ENCODE peak calls at places on chromosomes 11 and 22, in ten cellular contexts. J is HEK293T; I is T-cell; W is NCI-H345; Q is HTR-8/SVneo; L is stimulated activated CD4-positive, alpha-beta T cell treated with anti-CD3 and anti-CD28 coated beads, Interleukin-1b, Interleukin-23, amount 100 ng/mL, for 4 hours; K is dorsolateral prefrontal cortex; G is NCI-H774; F is GM19239; U is mucosa of gallbladder. B is an unnamed sample.

GRCh38 chr11:78277314-78277994 is 88.7 kb downstream of the USP35 start:
- DNase-seq in J (no peak), I (no peak), U (peak), K (no peak), L (no peak), G (no peak), W (no peak), Q (no peak), F (no peak), B (no peak)

GRCh38 chr11:797300-798092 is 585 bp downstream of the SLC25A22 start:
- DNase-seq in L (peak), G (peak), Q (no peak), U (peak), J (peak), K (peak), W (peak), F (peak), I (peak), B (peak)

GRCh38 chr11:79179087-79179486 is 261.7 kb downstream of the TENM4 start:
- DNase-seq in J (no peak), I (no peak), K (no peak), U (no peak), G (no peak), W (no peak), L (no peak), F (no peak), Q (no peak), B (no peak)

GRCh38 chr11:93051181-93051580 is 81.7 kb downstream of the MTNR1B start:
- DNase-seq in L (no peak), J (no peak), U (no peak), G (no peak), I (no peak), K (no peak), F (no peak), W (no peak), Q (no peak), B (no peak)

GRCh38 chr11:116871248-116871647 is 33.8 kb upstream of the APOA1 start:
- DNase-seq in J (no peak), W (no peak), F (no peak), I (no peak), U (no peak), G (no peak), K (no peak), L (no peak), Q (no peak), B (no peak)

GRCh38 chr22:19763141-19764049 is 2.8 kb downstream of the TBX1 start:
- DNase-seq in Q (no peak), J (no peak), W (no peak), L (no peak), K (no peak), F (no peak), I (no peak), U (no peak), G (no peak), B (no peak)

GRCh38 chr11:8832571-8833260 is 78.3 kb upstream of the AKIP1 start:
- DNase-seq in F (peak), G (no peak), Q (no peak), U (no peak), I (no peak), J (no peak), L (no peak), W (peak), K (no peak), B (no peak)

GRCh38 chr11:9726313-9727022 is 62.6 kb downstream of the SWAP70 start:
- DNase-seq in J (no peak), L (no peak), K (no peak), I (no peak), U (no peak), F (no peak), Q (no peak), G (peak), W (no peak), B (no peak)

GRCh38 chr22:22030493-22031182 is 48.1 kb upstream of the TOP3B start:
- DNase-seq in K (no peak), F (no peak), U (no peak), W (no peak), L (no peak), G (no peak), I (no peak), J (peak), Q (no peak), B (no peak)

GRCh38 chr11:12382451-12382850 is 5.1 kb downstream of the PARVA start:
- DNase-seq in Q (no peak), K (no peak), J (no peak), G (no peak), I (no peak), W (no peak), U (no peak), L (no peak), F (no peak), B (no peak)

GRCh38 chr11:119206512-119207299 is 567 bp downstream of the CBL start:
- DNase-seq in J (no peak), F (peak), G (no peak), K (peak), W (peak), U (peak), Q (no peak), L (peak), I (peak), B (peak)

GRCh38 chr11:59079089-59079488 is 7.0 kb upstream of the GLYATL1B start:
- DNase-seq in G (no peak), I (no peak), Q (no peak), U (no peak), W (no peak), L (no peak), F (no peak), K (no peak), J (no peak), B (no peak)

GRCh38 chr11:1153951-1154487 is 3.7 kb upstream of the MUC5AC start:
- DNase-seq in L (no peak), I (no peak), J (no peak), G (no peak), K (peak), U (peak), W (no peak), F (no peak), Q (peak), B (peak)

GRCh38 chr11:9057032-9057431 is 34.4 kb downstream of the SCUBE2 start:
- DNase-seq in L (no peak), Q (no peak), W (no peak), I (no peak), K (no peak), U (no peak), G (peak), J (no peak), F (no peak), B (no peak)

GRCh38 chr11:80362578-80362977 is 921.7 kb upstream of the TENM4 start:
- DNase-seq in Q (no peak), K (no peak), G (no peak), W (no peak), F (no peak), L (no peak), I (no peak), J (no peak), U (no peak), B (no peak)

GRCh38 chr11:56845121-56845732 is 96.7 kb upstream of the OR9G4 start:
- DNase-seq in J (no peak), U (no peak), I (no peak), F (no peak), G (no peak), W (no peak), K (no peak), L (no peak), Q (no peak), B (no peak)

GRCh38 chr11:28757725-28758515 is 649.7 kb downstream of the METTL15 start:
- DNase-seq in F (no peak), I (no peak), G (no peak), Q (peak), U (no peak), K (no peak), J (no peak), W (no peak), L (no peak), B (no peak)

GRCh38 chr22:19431641-19432091 is at the start of gene HIRA:
- DNase-seq in W (peak), L (peak), K (peak), Q (peak), U (peak), G (peak), J (peak), I (peak), F (peak), B (peak)

GRCh38 chr11:40388097-40388818 is 1071.2 kb downstream of the LRRC4C start:
- DNase-seq in U (no peak), W (no peak), J (no peak), G (no peak), I (no peak), K (no peak), F (no peak), L (no peak), Q (peak), B (no peak)

GRCh38 chr11:10450451-10451398 is 4.3 kb upstream of the AMPD3 start:
- DNase-seq in J (no peak), G (peak), Q (no peak), F (peak), K (no peak), W (peak), L (peak), U (peak), I (peak), B (peak)

GRCh38 chr11:75264356-75264755 is 23.8 kb downstream of the TPBGL start:
- DNase-seq in L (no peak), W (no peak), F (no peak), J (no peak), G (no peak), U (no peak), I (no peak), Q (no peak), K (no peak), B (no peak)

GRCh38 chr22:19995611-19996339 is 20.8 kb downstream of the ARVCF start:
- DNase-seq in U (peak), W (no peak), I (no peak), K (no peak), L (no peak), J (no peak), Q (no peak), G (no peak), F (no peak), B (no peak)

GRCh38 chr22:47344414-47344813 is 582.0 kb downstream of the TBC1D22A start:
- DNase-seq in L (no peak), W (no peak), G (no peak), J (no peak), U (no peak), I (no peak), K (no peak), F (no peak), Q (no peak), B (no peak)

GRCh38 chr11:849951-850776 is 7.5 kb downstream of the TSPAN4 start:
- DNase-seq in F (no peak), U (no peak), K (no peak), L (no peak), Q (no peak), J (peak), G (no peak), I (no peak), W (no peak), B (no peak)

B was measured in natural killer cell.